ENCODE peak calls at places on chromosome 17, in five cellular contexts. One of them, this sample, is unnamed.
A peak's percentile ranks its signal among the peaks of the same experiment; 100 is the strongest.

GRCh38 chr17:39110435-39111136 is 40.9 kb downstream of the PLXDC1 start:
- DNase-seq in tibial nerve: no peak
- DNase-seq in heart right ventricle: no peak
- DNase-seq in cardiac muscle cell: no peak
- DNase-seq in HCT116: no peak
- DNase-seq in this sample: no peak

GRCh38 chr17:45230787-45231480 is 9.2 kb downstream of the FMNL1 start:
- DNase-seq in heart right ventricle: peak; percentile 57
- DNase-seq in cardiac muscle cell: peak; percentile 81
- DNase-seq in tibial nerve: no peak
- DNase-seq in HCT116: no peak
- DNase-seq in this sample: no peak

GRCh38 chr17:76547183-76547641 is 7.4 kb downstream of the PRCD start:
- DNase-seq in tibial nerve: peak; percentile 77
- DNase-seq in cardiac muscle cell: peak; percentile 81
- DNase-seq in heart right ventricle: peak; percentile 81
- DNase-seq in HCT116: no peak
- DNase-seq in this sample: peak; percentile 52

GRCh38 chr17:28744104-28744801 is 442 bp downstream of the TRAF4 start:
- DNase-seq in cardiac muscle cell: peak; percentile 69
- DNase-seq in HCT116: no peak
- DNase-seq in tibial nerve: peak; percentile 54
- DNase-seq in heart right ventricle: no peak
- DNase-seq in this sample: peak; percentile 60

GRCh38 chr17:21285164-21286065 is 904 bp downstream of the MAP2K3 start:
- DNase-seq in HCT116: no peak
- DNase-seq in heart right ventricle: no peak
- DNase-seq in cardiac muscle cell: peak; percentile 66
- DNase-seq in tibial nerve: no peak
- DNase-seq in this sample: peak; percentile 39

GRCh38 chr17:75835315-75835987 is 8.8 kb downstream of the UNC13D start:
- DNase-seq in tibial nerve: no peak
- DNase-seq in heart right ventricle: no peak
- DNase-seq in cardiac muscle cell: peak; percentile 36
- DNase-seq in HCT116: no peak
- DNase-seq in this sample: no peak

GRCh38 chr17:6660101-6660500 is 8.5 kb downstream of the C17orf100 start:
- DNase-seq in heart right ventricle: no peak
- DNase-seq in tibial nerve: no peak
- DNase-seq in cardiac muscle cell: no peak
- DNase-seq in HCT116: no peak
- DNase-seq in this sample: no peak

GRCh38 chr17:70278846-70279465 is 109.6 kb downstream of the KCNJ2 start:
- DNase-seq in tibial nerve: no peak
- DNase-seq in heart right ventricle: no peak
- DNase-seq in cardiac muscle cell: no peak
- DNase-seq in HCT116: no peak
- DNase-seq in this sample: no peak

GRCh38 chr17:48453447-48453846 is 23.4 kb upstream of the SKAP1 start:
- DNase-seq in heart right ventricle: no peak
- DNase-seq in tibial nerve: no peak
- DNase-seq in HCT116: no peak
- DNase-seq in cardiac muscle cell: no peak
- DNase-seq in this sample: peak; percentile 81

GRCh38 chr17:52158450-52159042 is at the start of gene CA10:
- DNase-seq in heart right ventricle: no peak
- DNase-seq in cardiac muscle cell: no peak
- DNase-seq in HCT116: no peak
- DNase-seq in tibial nerve: no peak
- DNase-seq in this sample: no peak

GRCh38 chr17:62631086-62631935 is 3.8 kb downstream of the MRC2 start:
- DNase-seq in cardiac muscle cell: no peak
- DNase-seq in heart right ventricle: no peak
- DNase-seq in HCT116: no peak
- DNase-seq in tibial nerve: no peak
- DNase-seq in this sample: no peak
- H3K4me3 ChIP-seq in cardiac muscle cell: no peak overlapping the region
- H3K4me3 ChIP-seq in heart right ventricle: no peak overlapping the region
- H3K4me3 ChIP-seq in HCT116: no peak overlapping the region
- H3K4me3 ChIP-seq in tibial nerve: no peak overlapping the region
- H3K4me3 ChIP-seq in this sample: no peak overlapping the region

DNA sequence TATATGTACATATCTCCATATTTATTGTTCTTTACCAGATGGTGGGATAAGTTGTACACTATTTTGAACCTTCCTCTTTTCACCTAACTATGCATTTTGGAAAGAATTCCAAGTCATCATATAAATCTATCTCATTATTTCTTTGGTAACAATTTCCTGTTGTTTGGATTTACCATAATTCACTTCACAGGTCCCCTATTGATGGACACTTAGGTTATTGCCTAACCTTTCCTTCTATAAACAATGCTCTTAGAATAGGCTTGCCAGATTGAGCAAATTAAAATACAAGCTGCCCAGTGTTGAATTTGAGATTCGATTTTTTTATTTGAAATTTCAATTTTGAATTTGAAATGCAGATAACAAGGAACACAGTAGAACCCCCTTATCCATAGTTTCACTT is 28.9 kb upstream of the DHX8 start:
- DNase-seq in cardiac muscle cell: no peak
- DNase-seq in tibial nerve: no peak
- DNase-seq in HCT116: no peak
- DNase-seq in heart right ventricle: no peak
- DNase-seq in this sample: no peak
- H3K27ac ChIP-seq in cardiac muscle cell: no peak overlapping the region
- H3K27ac ChIP-seq in tibial nerve: no peak overlapping the region
- H3K27ac ChIP-seq in HCT116: no peak overlapping the region
- H3K27ac ChIP-seq in heart right ventricle: no peak overlapping the region
- H3K27ac ChIP-seq in this sample: no peak overlapping the region

GRCh38 chr17:27244481-27245223 is 49.3 kb upstream of the WSB1 start:
- DNase-seq in cardiac muscle cell: peak; percentile 99
- DNase-seq in heart right ventricle: peak; percentile 71
- DNase-seq in HCT116: no peak
- DNase-seq in tibial nerve: peak; percentile 96
- DNase-seq in this sample: no peak
- H3K4me1 ChIP-seq in cardiac muscle cell: no peaks in the 10 kb centered on the region
- H3K4me1 ChIP-seq in heart right ventricle: peaks cover 12% of the 10 kb centered on the region
- H3K4me1 ChIP-seq in HCT116: peaks cover 39% of the 10 kb centered on the region
- H3K4me1 ChIP-seq in tibial nerve: peaks cover 60% of the 10 kb centered on the region
- H3K4me1 ChIP-seq in this sample: no peaks in the 10 kb centered on the region

GRCh38 chr17:2090804-2091534 is 36.1 kb downstream of the HIC1 start:
- DNase-seq in tibial nerve: peak; percentile 75
- DNase-seq in heart right ventricle: peak; percentile 77
- DNase-seq in cardiac muscle cell: peak; percentile 95
- DNase-seq in HCT116: no peak
- DNase-seq in this sample: no peak
- H3K4me3 ChIP-seq in tibial nerve: no peak overlapping the region
- H3K4me3 ChIP-seq in heart right ventricle: no peak overlapping the region
- H3K4me3 ChIP-seq in cardiac muscle cell: no peak overlapping the region
- H3K4me3 ChIP-seq in HCT116: no peak overlapping the region
- H3K4me3 ChIP-seq in this sample: no peak overlapping the region

DNA sequence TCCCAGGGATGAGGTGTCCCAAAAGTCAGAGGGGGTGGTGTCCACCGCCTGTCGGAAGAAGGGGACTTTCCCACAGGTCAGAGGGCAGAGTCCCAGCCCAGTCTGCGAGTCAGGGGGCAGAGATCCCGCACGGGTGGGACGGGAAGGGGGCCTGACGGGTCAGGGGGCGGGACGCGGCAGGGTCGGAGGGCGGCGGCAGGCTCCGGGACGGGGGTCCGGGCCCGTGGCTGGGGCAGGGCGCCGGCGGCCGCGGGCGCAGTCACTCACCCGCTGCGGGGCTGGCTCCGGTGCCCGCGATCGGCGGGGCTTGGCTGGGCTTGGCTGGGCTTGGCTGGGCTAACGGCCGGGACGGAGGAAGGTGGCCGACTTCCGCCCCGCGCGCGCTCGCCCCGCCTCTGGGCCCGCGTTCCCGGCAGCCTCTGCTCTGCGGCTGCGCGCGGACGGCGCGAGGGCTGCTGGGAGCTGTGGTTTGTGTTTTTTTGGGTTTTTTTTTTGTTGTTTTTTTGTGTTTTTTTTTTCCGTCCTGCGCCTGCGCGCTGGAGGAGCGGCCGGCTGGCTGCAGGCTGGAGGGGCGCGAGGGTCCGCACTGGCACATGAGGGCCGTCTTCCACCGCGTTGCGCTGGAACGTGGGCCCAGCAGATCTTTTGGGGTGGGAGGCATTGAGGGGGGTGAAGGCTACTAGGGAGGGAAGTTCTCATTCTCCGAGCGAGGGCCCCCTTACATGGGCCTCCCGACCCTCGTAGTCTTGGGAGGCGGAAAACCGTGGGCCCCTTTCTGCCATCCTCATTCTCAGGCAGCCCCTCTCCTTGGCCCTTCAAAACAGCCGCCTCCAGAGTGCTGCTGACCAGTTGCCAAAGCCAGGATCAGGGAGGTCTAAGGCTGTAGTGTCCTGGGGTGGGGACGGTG is at the start of gene CANT1:
- DNase-seq in tibial nerve: peak; percentile 62
- DNase-seq in HCT116: peak; percentile 56
- DNase-seq in cardiac muscle cell: peak; percentile 92
- DNase-seq in heart right ventricle: peak; percentile 81
- DNase-seq in this sample: peak; percentile 87
- H3K27ac ChIP-seq in tibial nerve: peak within 1 kb of the TSS; percentile 86
- H3K27ac ChIP-seq in HCT116: peak within 1 kb of the TSS; percentile 77
- H3K27ac ChIP-seq in cardiac muscle cell: peak within 1 kb of the TSS; percentile 67
- H3K27ac ChIP-seq in heart right ventricle: peak within 1 kb of the TSS; percentile 83
- H3K27ac ChIP-seq in this sample: peak within 1 kb of the TSS; percentile 86

DNA sequence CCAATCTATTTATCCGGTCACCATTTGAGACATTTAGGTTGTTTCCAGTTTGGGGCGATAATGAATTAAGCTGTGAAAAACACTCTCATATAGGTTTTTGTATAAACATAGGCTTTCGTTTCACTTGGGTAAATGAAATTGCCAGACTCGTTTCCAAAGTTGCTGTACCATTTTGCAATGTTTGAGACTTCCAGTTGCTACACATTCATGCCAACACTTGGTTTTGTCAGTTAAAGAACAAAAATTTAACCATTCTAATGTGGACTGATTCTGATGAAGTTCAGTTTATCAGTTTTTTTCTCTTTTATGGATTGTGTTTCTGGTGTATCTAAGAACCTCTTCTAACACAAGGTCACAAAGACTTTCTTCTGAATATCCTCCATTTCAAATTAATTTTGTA is 52.4 kb downstream of the YPEL2 start:
- DNase-seq in cardiac muscle cell: no peak
- DNase-seq in HCT116: no peak
- DNase-seq in tibial nerve: no peak
- DNase-seq in heart right ventricle: no peak
- DNase-seq in this sample: no peak
- H3K4me1 ChIP-seq in cardiac muscle cell: peaks cover 36% of the 10 kb centered on the region
- H3K4me1 ChIP-seq in HCT116: no peaks in the 10 kb centered on the region
- H3K4me1 ChIP-seq in tibial nerve: peaks cover 20% of the 10 kb centered on the region
- H3K4me1 ChIP-seq in heart right ventricle: peaks cover 29% of the 10 kb centered on the region
- H3K4me1 ChIP-seq in this sample: peaks cover 13% of the 10 kb centered on the region

GRCh38 chr17:79840204-79840988 is 1.2 kb upstream of the CBX4 start:
- DNase-seq in cardiac muscle cell: peak; percentile 76
- DNase-seq in HCT116: no peak
- DNase-seq in tibial nerve: peak; percentile 81
- DNase-seq in heart right ventricle: peak; percentile 52
- DNase-seq in this sample: peak; percentile 34
- H3K4me3 ChIP-seq in cardiac muscle cell: peak overlapping the region; percentile 32
- H3K4me3 ChIP-seq in HCT116: peak overlapping the region; percentile 64
- H3K4me3 ChIP-seq in tibial nerve: peak overlapping the region; percentile 86
- H3K4me3 ChIP-seq in heart right ventricle: peak overlapping the region; percentile 84
- H3K4me3 ChIP-seq in this sample: no peak overlapping the region